ENCODE peak calls at places on chromosome 16, in nine cellular contexts. D, M, I, L, E, K, Y, N and H are unnamed samples. For H3K4me1, the result is how much of the 10 kb centered on the place peaks cover.

GRCh38 chr16:19294156-19294649 is 8.7 kb downstream of the CLEC19A start:
- DNase-seq in K (peak), N (no peak), Y (no peak), D (peak), L (peak), I (peak), M (peak), E (no peak), H (peak)

GRCh38 chr16:12758031-12758669 is 45.5 kb downstream of the CPPED1 start:
- DNase-seq in K (no peak), Y (no peak), D (no peak), I (no peak), L (no peak), E (no peak), N (no peak), M (no peak), H (no peak)

GRCh38 chr16:47731252-47731651 is 270.1 kb downstream of the PHKB start:
- DNase-seq in N (no peak), E (no peak), D (no peak), M (no peak), I (no peak), K (no peak), Y (no peak), L (no peak), H (no peak)

GRCh38 chr16:49640606-49641005 is 215.3 kb downstream of the ZNF423 start:
- DNase-seq in L (no peak), I (no peak), K (no peak), N (no peak), M (no peak), D (no peak), E (no peak), Y (peak), H (no peak)

GRCh38 chr16:63776437-63776836 is 1345.4 kb downstream of the CDH11 start:
- DNase-seq in M (no peak), I (no peak), E (no peak), Y (no peak), L (no peak), N (no peak), K (no peak), D (no peak), H (no peak)

GRCh38 chr16:76194621-76195015 is 82.6 kb upstream of the CNTNAP4 start:
- DNase-seq in D (no peak), N (no peak), E (no peak), K (no peak), L (no peak), I (no peak), M (peak), Y (no peak), H (no peak)

GRCh38 chr16:20920799-20921198 is 20.2 kb downstream of the LYRM1 start:
- DNase-seq in E (no peak), D (no peak), K (no peak), L (no peak), M (no peak), N (no peak), Y (no peak), I (no peak), H (no peak)

GRCh38 chr16:72938426-72939164 is 109.3 kb downstream of the ZFHX3 start:
- DNase-seq in M (peak), L (peak), E (peak), Y (peak), I (peak), D (peak), N (no peak), K (peak), H (peak)

GRCh38 chr16:66930189-66930588 is 4.0 kb downstream of the CIAO2B start:
- DNase-seq in N (no peak), E (no peak), L (no peak), M (peak), D (no peak), K (peak), I (no peak), Y (no peak), H (peak)

GRCh38 chr16:81273223-81273940 is 34.9 kb downstream of the BCO1 start:
- DNase-seq in L (no peak), I (no peak), N (no peak), M (no peak), D (peak), Y (no peak), K (no peak), E (no peak), H (no peak)

GRCh38 chr16:69179255-69180010 is 7.5 kb upstream of the SNTB2 start:
- DNase-seq in K (peak), N (no peak), L (peak), E (no peak), Y (peak), M (peak), D (peak), I (peak), H (peak)

GRCh38 chr16:1987198-1987597 is 2.6 kb upstream of the SYNGR3 start:
- DNase-seq in E (no peak), I (no peak), M (no peak), Y (no peak), L (no peak), K (no peak), N (no peak), D (no peak), H (no peak)

GRCh38 chr16:1983544-1984346 is at the start of gene GFER:
- DNase-seq in Y (peak), K (peak), L (peak), M (peak), D (peak), I (peak), E (no peak), N (no peak), H (peak)

GRCh38 chr16:1984347-1985225 is 593 bp downstream of the GFER start:
- DNase-seq in N (no peak), M (peak), K (no peak), Y (no peak), I (no peak), E (no peak), L (no peak), D (no peak), H (no peak)

GRCh38 chr16:1983053-1983543 is 895 bp upstream of the GFER start:
- DNase-seq in M (no peak), Y (no peak), L (no peak), I (no peak), E (no peak), D (no peak), K (no peak), N (no peak), H (no peak)

GRCh38 chr16:1985466-1986150 is 1.6 kb downstream of the GFER start:
- DNase-seq in M (no peak), L (no peak), N (no peak), K (no peak), E (no peak), I (no peak), Y (no peak), D (no peak), H (no peak)
- H3K4me1 ChIP-seq in M (half or more), L (under half), N (half or more), K (under half), E (under half), I (under half), Y (under half), D (under half), H (under half)

DNA sequence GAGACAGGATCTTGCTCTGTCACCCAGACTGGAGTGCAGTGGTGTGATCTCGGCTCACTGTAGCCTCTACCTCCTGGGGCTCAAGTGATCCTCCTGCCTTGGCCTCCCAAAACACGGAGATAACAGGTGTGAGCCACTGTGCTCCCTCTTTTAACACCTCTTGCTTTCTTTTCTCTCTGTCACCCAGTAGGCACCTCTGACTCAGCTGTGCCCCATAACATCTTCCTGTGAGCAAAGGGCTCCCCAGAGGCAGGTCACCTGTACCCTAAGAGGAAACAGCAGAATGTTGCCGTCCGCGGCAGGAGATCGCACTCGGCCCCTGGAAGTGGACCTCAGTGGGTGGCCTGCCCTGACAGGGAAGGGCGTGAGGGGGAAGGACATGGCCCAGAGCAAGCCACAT is 918 bp upstream of the NLRC3 start:
- DNase-seq in I (no peak), E (no peak), Y (no peak), K (no peak), M (no peak), L (no peak), D (no peak), N (no peak), H (no peak)
- H3K4me3 ChIP-seq in I (no peak), E (no peak), Y (no peak), K (no peak), M (no peak), L (no peak), D (no peak), N (peak), H (no peak)

DNA sequence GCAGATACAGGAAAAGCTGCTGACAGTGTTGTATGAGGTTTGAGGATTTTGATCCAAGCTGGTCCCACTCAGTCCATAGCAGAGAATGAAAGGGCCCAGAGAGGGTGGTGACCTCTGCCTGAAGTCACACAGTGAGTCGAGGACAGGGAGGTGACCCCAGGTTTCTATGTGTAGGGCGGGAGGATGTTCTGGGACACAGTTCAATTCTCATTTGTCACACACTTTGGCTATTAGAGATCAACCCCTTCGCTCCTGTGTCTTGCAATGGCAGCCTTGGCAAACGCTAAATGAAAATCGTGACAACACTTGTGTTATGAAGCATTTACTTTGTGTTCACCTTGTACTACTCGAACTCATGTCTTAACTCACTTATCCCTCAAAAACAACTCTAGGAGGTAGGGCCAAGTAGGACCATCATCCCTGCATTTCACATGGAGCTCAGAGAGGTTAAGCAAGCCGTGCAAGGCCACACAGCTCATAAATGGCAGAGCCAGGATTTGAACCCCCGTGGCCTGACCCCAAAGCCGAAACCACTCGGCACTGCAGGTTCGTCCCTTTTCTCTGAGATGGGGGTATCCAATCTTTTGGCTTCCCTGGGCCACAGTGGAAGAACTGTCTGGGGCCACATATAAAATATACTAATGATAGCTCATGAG is 10.2 kb downstream of the DEXI start:
- DNase-seq in E (no peak), M (no peak), N (no peak), D (no peak), I (no peak), K (no peak), L (no peak), Y (no peak), H (no peak)
- TF ChIP-seq POLR2A in E (no peak), M (no peak), N (no peak), D (no peak), I (no peak), K (no peak), L (no peak), Y (no peak), H (no peak)

DNA sequence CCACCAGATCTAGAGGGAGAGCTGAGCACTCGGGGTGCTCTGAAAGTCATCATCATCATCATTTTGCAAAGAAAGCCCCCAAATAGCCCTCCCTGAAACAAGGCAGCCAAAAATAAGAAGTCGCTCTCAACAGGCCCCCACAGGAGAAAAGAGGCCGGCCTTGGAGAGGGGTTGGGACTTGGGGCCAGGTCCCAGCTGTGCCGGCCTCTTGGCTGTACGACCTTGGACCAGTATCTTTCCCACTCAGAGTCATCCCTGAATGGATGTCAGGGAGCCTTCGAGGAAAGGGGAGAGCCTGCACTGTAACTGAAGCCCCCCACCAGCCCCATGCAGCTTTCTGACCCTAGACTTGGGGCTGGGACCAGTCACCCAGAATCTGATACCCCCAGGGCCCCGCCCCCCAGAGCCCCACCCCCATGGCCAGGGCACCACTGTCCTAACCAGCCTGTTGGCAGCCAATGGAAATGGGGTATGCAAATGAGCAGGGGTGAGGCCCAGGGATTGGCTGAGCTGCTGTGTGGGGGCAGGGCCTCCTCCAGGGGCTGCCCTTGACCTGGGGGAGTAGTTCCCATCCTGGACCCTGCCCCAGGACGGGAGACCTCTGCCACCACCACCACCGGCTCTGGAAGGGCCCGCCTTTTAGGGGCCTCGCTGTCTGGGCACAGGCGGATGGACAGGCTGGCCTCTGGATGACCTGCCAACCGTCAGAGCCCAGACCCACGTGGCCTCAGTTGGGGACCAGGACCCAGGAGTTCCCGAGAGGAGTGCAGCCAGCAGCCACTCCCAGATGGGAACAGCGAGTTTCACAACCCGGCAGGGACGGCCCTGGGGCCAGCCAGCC is 15.4 kb downstream of the ZFPM1 start:
- DNase-seq in E (no peak), D (no peak), M (peak), L (no peak), N (no peak), K (peak), Y (no peak), I (no peak), H (no peak)
- H3K4me1 ChIP-seq in E (under half), D (under half), M (half or more), L (under half), N (under half), K (under half), Y (under half), I (under half), H (under half)

GRCh38 chr16:3855142-3855541 is 25.4 kb downstream of the CREBBP start:
- DNase-seq in Y (no peak), M (no peak), N (no peak), I (no peak), E (no peak), K (no peak), L (no peak), D (no peak), H (no peak)

GRCh38 chr16:3858809-3859208 is 21.7 kb downstream of the CREBBP start:
- DNase-seq in D (no peak), K (no peak), Y (no peak), N (no peak), M (no peak), L (no peak), E (no peak), I (no peak), H (no peak)

GRCh38 chr16:3857189-3858013 is 23.1 kb downstream of the CREBBP start:
- DNase-seq in D (peak), I (peak), L (no peak), Y (no peak), N (no peak), K (no peak), M (no peak), E (no peak), H (peak)

GRCh38 chr16:3854740-3855139 is 25.8 kb downstream of the CREBBP start:
- DNase-seq in N (no peak), E (no peak), D (no peak), Y (no peak), L (no peak), M (no peak), I (no peak), K (no peak), H (no peak)

GRCh38 chr16:3856367-3857141 is 24.0 kb downstream of the CREBBP start:
- DNase-seq in E (no peak), D (no peak), M (no peak), N (no peak), I (no peak), L (no peak), Y (no peak), K (no peak), H (no peak)
- H3K4me3 ChIP-seq in E (no peak), D (no peak), M (no peak), N (no peak), I (no peak), L (no peak), Y (no peak), K (no peak), H (no peak)

DNA sequence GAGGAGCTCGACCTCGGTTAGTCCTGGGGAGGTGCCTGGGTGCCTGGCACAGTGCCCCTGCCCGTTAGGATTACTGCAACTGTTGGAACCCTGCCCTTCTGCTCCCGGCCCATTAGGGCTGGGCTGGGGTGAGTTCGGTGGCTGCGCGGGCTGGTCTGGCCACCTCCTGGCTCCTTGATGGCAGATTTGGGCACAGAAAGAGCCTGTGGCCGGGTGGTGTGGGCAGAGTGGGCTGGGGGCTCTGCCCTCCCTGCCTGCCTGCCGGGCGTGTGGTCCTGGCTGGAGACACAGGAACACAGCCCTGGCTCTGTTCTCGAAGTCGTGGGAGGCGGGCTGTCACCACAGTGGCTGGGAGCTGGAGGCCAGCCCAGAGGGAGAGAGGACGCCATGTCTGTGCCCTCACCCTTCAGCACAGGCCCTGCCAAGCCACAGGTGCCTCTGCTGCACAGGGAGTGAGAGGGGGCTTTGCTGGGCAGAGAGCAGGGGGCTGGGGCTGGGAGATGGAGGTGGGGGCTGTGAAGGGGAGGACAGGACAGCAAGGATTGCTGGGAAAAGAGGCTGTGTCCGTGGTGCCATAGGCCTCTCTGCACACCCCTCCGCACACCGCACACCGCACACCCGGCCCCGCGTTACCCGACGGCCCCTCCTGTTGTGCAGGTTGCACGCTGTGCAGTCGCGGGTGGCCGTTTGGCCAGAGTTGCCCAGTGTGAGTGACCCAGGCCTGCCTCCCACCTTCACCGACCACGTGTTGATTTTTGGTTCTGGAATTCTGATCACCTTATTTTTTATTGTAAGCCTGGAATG is 236.6 kb upstream of the GSE1 start:
- DNase-seq in L (no peak), Y (no peak), E (no peak), N (no peak), K (no peak), I (no peak), M (peak), D (peak), H (peak)
- TF ChIP-seq POLR2A in L (no peak), Y (no peak), E (no peak), N (no peak), K (no peak), I (no peak), M (no peak), D (no peak), H (no peak)

GRCh38 chr16:16141784-16142396 is 81.4 kb downstream of the ABCC6 start:
- DNase-seq in N (no peak), K (no peak), L (no peak), D (no peak), I (no peak), Y (no peak), E (no peak), M (no peak), H (no peak)

GRCh38 chr16:16144416-16144815 is 78.9 kb downstream of the ABCC6 start:
- DNase-seq in M (no peak), I (no peak), N (no peak), L (no peak), D (no peak), E (no peak), K (no peak), Y (no peak), H (peak)

GRCh38 chr16:16145286-16145685 is 78.0 kb downstream of the ABCC6 start:
- DNase-seq in I (no peak), E (no peak), D (no peak), Y (no peak), N (no peak), K (no peak), M (no peak), L (no peak), H (no peak)

GRCh38 chr16:16143038-16143763 is 80.1 kb downstream of the ABCC6 start:
- DNase-seq in Y (no peak), N (no peak), M (peak), E (no peak), L (no peak), I (no peak), K (peak), D (no peak), H (no peak)

DNA sequence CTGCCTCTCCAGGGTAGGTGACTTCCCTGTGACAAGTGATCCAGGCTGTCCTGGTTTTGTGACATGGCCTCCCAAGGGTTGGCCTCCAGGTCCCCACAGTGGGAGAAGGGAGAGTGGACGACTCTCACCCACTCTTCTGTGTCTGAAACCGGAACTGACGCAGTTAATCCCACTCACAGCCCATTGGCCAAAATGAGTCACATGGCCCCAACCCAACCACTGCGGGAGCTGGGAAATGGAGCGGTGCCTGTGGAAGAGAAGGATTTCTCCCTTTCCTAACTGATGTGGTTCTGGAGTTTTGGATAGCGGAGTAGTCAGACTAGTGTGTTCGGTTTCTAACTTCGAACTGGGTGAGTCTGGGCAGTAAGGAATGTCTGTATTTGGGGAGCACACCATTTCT is 79.4 kb downstream of the ABCC6 start:
- DNase-seq in K (no peak), M (no peak), D (no peak), L (no peak), Y (no peak), I (no peak), E (no peak), N (no peak), H (no peak)
- H3K4me1 ChIP-seq in K (under half), M (under half), D (under half), L (under half), Y (under half), I (under half), E (under half), N (under half), H (under half)